ENCODE peak calls at places on chromosomes 4 and X, in ten cellular contexts. One of them, this sample, is unnamed.

GRCh38 chr4:90857081-90857820 is 730.1 kb downstream of the CCSER1 start:
- DNase-seq in aorta: no peak
- DNase-seq in NAMALWA: no peak
- DNase-seq in activated naive CD4-positive, alpha-beta T cell treated with anti-CD3 and anti-CD28 coated beads, Interleukin-2, amount 10 ng/mL, durations not matched to agents 7 days and 5 days: no peak
- DNase-seq in iPS DF 19.7: no peak
- DNase-seq in adipocyte: no peak
- DNase-seq in ELR: no peak
- DNase-seq in EL: no peak
- DNase-seq in uterus: no peak
- DNase-seq in activated naive CD8-positive, alpha-beta T cell treated with anti-CD3 and anti-CD28 coated beads for 36 hours: no peak
- DNase-seq in this sample: no peak

GRCh38 chrX:146424422-146424821 is 385.1 kb upstream of the CXorf51B start:
- DNase-seq in EL: no peak
- DNase-seq in activated naive CD8-positive, alpha-beta T cell treated with anti-CD3 and anti-CD28 coated beads for 36 hours: no peak
- DNase-seq in uterus: no peak
- DNase-seq in iPS DF 19.7: no peak
- DNase-seq in adipocyte: no peak
- DNase-seq in activated naive CD4-positive, alpha-beta T cell treated with anti-CD3 and anti-CD28 coated beads, Interleukin-2, amount 10 ng/mL, durations not matched to agents 7 days and 5 days: no peak
- DNase-seq in ELR: no peak
- DNase-seq in NAMALWA: no peak
- DNase-seq in aorta: no peak
- DNase-seq in this sample: no peak

GRCh38 chr4:78131403-78131802 is 74.3 kb downstream of the FRAS1 start:
- DNase-seq in NAMALWA: no peak
- DNase-seq in activated naive CD4-positive, alpha-beta T cell treated with anti-CD3 and anti-CD28 coated beads, Interleukin-2, amount 10 ng/mL, durations not matched to agents 7 days and 5 days: no peak
- DNase-seq in activated naive CD8-positive, alpha-beta T cell treated with anti-CD3 and anti-CD28 coated beads for 36 hours: no peak
- DNase-seq in ELR: no peak
- DNase-seq in uterus: no peak
- DNase-seq in iPS DF 19.7: no peak
- DNase-seq in adipocyte: peak; percentile 79
- DNase-seq in EL: no peak
- DNase-seq in aorta: no peak
- DNase-seq in this sample: no peak

GRCh38 chrX:119194631-119195030 is 41.5 kb upstream of the PGRMC1 start:
- DNase-seq in EL: peak; percentile 2
- DNase-seq in activated naive CD4-positive, alpha-beta T cell treated with anti-CD3 and anti-CD28 coated beads, Interleukin-2, amount 10 ng/mL, durations not matched to agents 7 days and 5 days: no peak
- DNase-seq in adipocyte: peak; percentile 22
- DNase-seq in ELR: peak; percentile 9
- DNase-seq in aorta: no peak
- DNase-seq in NAMALWA: peak; percentile 23
- DNase-seq in iPS DF 19.7: no peak
- DNase-seq in uterus: no peak
- DNase-seq in activated naive CD8-positive, alpha-beta T cell treated with anti-CD3 and anti-CD28 coated beads for 36 hours: no peak
- DNase-seq in this sample: peak; percentile 15

GRCh38 chr4:106676173-106676921 is 307.8 kb upstream of the GIMD1 start:
- DNase-seq in EL: peak; percentile 34
- DNase-seq in iPS DF 19.7: no peak
- DNase-seq in NAMALWA: no peak
- DNase-seq in adipocyte: peak; percentile 61
- DNase-seq in aorta: no peak
- DNase-seq in activated naive CD8-positive, alpha-beta T cell treated with anti-CD3 and anti-CD28 coated beads for 36 hours: no peak
- DNase-seq in activated naive CD4-positive, alpha-beta T cell treated with anti-CD3 and anti-CD28 coated beads, Interleukin-2, amount 10 ng/mL, durations not matched to agents 7 days and 5 days: no peak
- DNase-seq in uterus: no peak
- DNase-seq in ELR: peak; percentile 31
- DNase-seq in this sample: no peak

GRCh38 chrX:71095971-71096701 is 485 bp downstream of the FOXO4 start:
- DNase-seq in activated naive CD8-positive, alpha-beta T cell treated with anti-CD3 and anti-CD28 coated beads for 36 hours: no peak
- DNase-seq in aorta: peak; percentile 74
- DNase-seq in iPS DF 19.7: no peak
- DNase-seq in adipocyte: no peak
- DNase-seq in EL: peak; percentile 54
- DNase-seq in activated naive CD4-positive, alpha-beta T cell treated with anti-CD3 and anti-CD28 coated beads, Interleukin-2, amount 10 ng/mL, durations not matched to agents 7 days and 5 days: no peak
- DNase-seq in uterus: no peak
- DNase-seq in ELR: peak; percentile 49
- DNase-seq in NAMALWA: peak; percentile 50
- DNase-seq in this sample: peak; percentile 80

GRCh38 chr4:44016582-44017421 is 431.8 kb downstream of the KCTD8 start:
- DNase-seq in adipocyte: no peak
- DNase-seq in iPS DF 19.7: no peak
- DNase-seq in NAMALWA: no peak
- DNase-seq in ELR: peak; percentile 40
- DNase-seq in aorta: no peak
- DNase-seq in EL: no peak
- DNase-seq in uterus: no peak
- DNase-seq in activated naive CD8-positive, alpha-beta T cell treated with anti-CD3 and anti-CD28 coated beads for 36 hours: no peak
- DNase-seq in activated naive CD4-positive, alpha-beta T cell treated with anti-CD3 and anti-CD28 coated beads, Interleukin-2, amount 10 ng/mL, durations not matched to agents 7 days and 5 days: no peak
- DNase-seq in this sample: no peak

GRCh38 chr4:90357117-90357710 is 230.0 kb downstream of the CCSER1 start:
- DNase-seq in aorta: no peak
- DNase-seq in NAMALWA: peak; percentile 62
- DNase-seq in uterus: no peak
- DNase-seq in ELR: peak; percentile 42
- DNase-seq in activated naive CD4-positive, alpha-beta T cell treated with anti-CD3 and anti-CD28 coated beads, Interleukin-2, amount 10 ng/mL, durations not matched to agents 7 days and 5 days: no peak
- DNase-seq in activated naive CD8-positive, alpha-beta T cell treated with anti-CD3 and anti-CD28 coated beads for 36 hours: no peak
- DNase-seq in EL: peak; percentile 12
- DNase-seq in adipocyte: peak; percentile 83
- DNase-seq in iPS DF 19.7: peak; percentile 12
- DNase-seq in this sample: peak; percentile 10

GRCh38 chr4:10205223-10205622 is 88.6 kb upstream of the WDR1 start:
- DNase-seq in NAMALWA: peak; percentile 0
- DNase-seq in uterus: no peak
- DNase-seq in adipocyte: no peak
- DNase-seq in activated naive CD8-positive, alpha-beta T cell treated with anti-CD3 and anti-CD28 coated beads for 36 hours: no peak
- DNase-seq in iPS DF 19.7: no peak
- DNase-seq in activated naive CD4-positive, alpha-beta T cell treated with anti-CD3 and anti-CD28 coated beads, Interleukin-2, amount 10 ng/mL, durations not matched to agents 7 days and 5 days: no peak
- DNase-seq in aorta: no peak
- DNase-seq in EL: peak; percentile 65
- DNase-seq in ELR: peak; percentile 62
- DNase-seq in this sample: no peak

GRCh38 chrX:149950681-149951080 is 12.4 kb upstream of the EOLA2 start:
- DNase-seq in iPS DF 19.7: no peak
- DNase-seq in ELR: peak; percentile 63
- DNase-seq in activated naive CD4-positive, alpha-beta T cell treated with anti-CD3 and anti-CD28 coated beads, Interleukin-2, amount 10 ng/mL, durations not matched to agents 7 days and 5 days: peak; percentile 28
- DNase-seq in EL: peak; percentile 57
- DNase-seq in aorta: no peak
- DNase-seq in adipocyte: peak; percentile 75
- DNase-seq in uterus: no peak
- DNase-seq in NAMALWA: peak; percentile 37
- DNase-seq in activated naive CD8-positive, alpha-beta T cell treated with anti-CD3 and anti-CD28 coated beads for 36 hours: no peak
- DNase-seq in this sample: peak; percentile 49

GRCh38 chrX:133776072-133776471 is 209.3 kb downstream of the GPC3 start:
- DNase-seq in ELR: no peak
- DNase-seq in EL: peak; percentile 0
- DNase-seq in aorta: no peak
- DNase-seq in activated naive CD4-positive, alpha-beta T cell treated with anti-CD3 and anti-CD28 coated beads, Interleukin-2, amount 10 ng/mL, durations not matched to agents 7 days and 5 days: peak; percentile 54
- DNase-seq in iPS DF 19.7: no peak
- DNase-seq in adipocyte: peak; percentile 21
- DNase-seq in uterus: no peak
- DNase-seq in NAMALWA: peak; percentile 14
- DNase-seq in activated naive CD8-positive, alpha-beta T cell treated with anti-CD3 and anti-CD28 coated beads for 36 hours: peak; percentile 12
- DNase-seq in this sample: peak; percentile 25

GRCh38 chrX:25017667-25018247 is 2.0 kb upstream of the ARX start:
- DNase-seq in activated naive CD8-positive, alpha-beta T cell treated with anti-CD3 and anti-CD28 coated beads for 36 hours: no peak
- DNase-seq in EL: no peak
- DNase-seq in aorta: no peak
- DNase-seq in NAMALWA: no peak
- DNase-seq in iPS DF 19.7: no peak
- DNase-seq in activated naive CD4-positive, alpha-beta T cell treated with anti-CD3 and anti-CD28 coated beads, Interleukin-2, amount 10 ng/mL, durations not matched to agents 7 days and 5 days: no peak
- DNase-seq in ELR: no peak
- DNase-seq in adipocyte: no peak
- DNase-seq in uterus: no peak
- DNase-seq in this sample: peak; percentile 37

GRCh38 chr4:80732010-80732409 is 298.5 kb upstream of the BMP3 start:
- DNase-seq in adipocyte: peak; percentile 15
- DNase-seq in aorta: no peak
- DNase-seq in uterus: no peak
- DNase-seq in iPS DF 19.7: no peak
- DNase-seq in activated naive CD4-positive, alpha-beta T cell treated with anti-CD3 and anti-CD28 coated beads, Interleukin-2, amount 10 ng/mL, durations not matched to agents 7 days and 5 days: no peak
- DNase-seq in NAMALWA: no peak
- DNase-seq in ELR: peak; percentile 27
- DNase-seq in EL: peak; percentile 2
- DNase-seq in activated naive CD8-positive, alpha-beta T cell treated with anti-CD3 and anti-CD28 coated beads for 36 hours: no peak
- DNase-seq in this sample: no peak

GRCh38 chrX:21745756-21746155 is 12.2 kb downstream of the SMPX start:
- DNase-seq in activated naive CD4-positive, alpha-beta T cell treated with anti-CD3 and anti-CD28 coated beads, Interleukin-2, amount 10 ng/mL, durations not matched to agents 7 days and 5 days: peak; percentile 60
- DNase-seq in ELR: peak; percentile 46
- DNase-seq in aorta: no peak
- DNase-seq in activated naive CD8-positive, alpha-beta T cell treated with anti-CD3 and anti-CD28 coated beads for 36 hours: peak; percentile 15
- DNase-seq in EL: peak; percentile 12
- DNase-seq in adipocyte: peak; percentile 38
- DNase-seq in uterus: no peak
- DNase-seq in iPS DF 19.7: no peak
- DNase-seq in NAMALWA: peak; percentile 41
- DNase-seq in this sample: peak; percentile 53

GRCh38 chr4:73919691-73920090 is 50.5 kb downstream of the CXCL1 start:
- DNase-seq in uterus: no peak
- DNase-seq in activated naive CD8-positive, alpha-beta T cell treated with anti-CD3 and anti-CD28 coated beads for 36 hours: no peak
- DNase-seq in activated naive CD4-positive, alpha-beta T cell treated with anti-CD3 and anti-CD28 coated beads, Interleukin-2, amount 10 ng/mL, durations not matched to agents 7 days and 5 days: no peak
- DNase-seq in NAMALWA: no peak
- DNase-seq in ELR: peak; percentile 22
- DNase-seq in aorta: no peak
- DNase-seq in iPS DF 19.7: no peak
- DNase-seq in EL: peak; percentile 26
- DNase-seq in adipocyte: no peak
- DNase-seq in this sample: no peak

GRCh38 chr4:568351-568652 is 7.8 kb downstream of the TMEM271 start:
- DNase-seq in activated naive CD4-positive, alpha-beta T cell treated with anti-CD3 and anti-CD28 coated beads, Interleukin-2, amount 10 ng/mL, durations not matched to agents 7 days and 5 days: no peak
- DNase-seq in ELR: no peak
- DNase-seq in iPS DF 19.7: no peak
- DNase-seq in aorta: no peak
- DNase-seq in NAMALWA: no peak
- DNase-seq in uterus: no peak
- DNase-seq in EL: no peak
- DNase-seq in activated naive CD8-positive, alpha-beta T cell treated with anti-CD3 and anti-CD28 coated beads for 36 hours: no peak
- DNase-seq in adipocyte: no peak
- DNase-seq in this sample: no peak

GRCh38 chr4:138034871-138035270 is 207.3 kb downstream of the SLC7A11 start:
- DNase-seq in activated naive CD8-positive, alpha-beta T cell treated with anti-CD3 and anti-CD28 coated beads for 36 hours: no peak
- DNase-seq in aorta: no peak
- DNase-seq in EL: peak; percentile 52
- DNase-seq in NAMALWA: peak; percentile 3
- DNase-seq in uterus: no peak
- DNase-seq in adipocyte: peak; percentile 77
- DNase-seq in iPS DF 19.7: no peak
- DNase-seq in ELR: peak; percentile 90
- DNase-seq in activated naive CD4-positive, alpha-beta T cell treated with anti-CD3 and anti-CD28 coated beads, Interleukin-2, amount 10 ng/mL, durations not matched to agents 7 days and 5 days: no peak
- DNase-seq in this sample: no peak

GRCh38 chr4:124948976-124949597 is 236.6 kb upstream of the ANKRD50 start:
- DNase-seq in ELR: peak; percentile 49
- DNase-seq in aorta: no peak
- DNase-seq in NAMALWA: no peak
- DNase-seq in uterus: no peak
- DNase-seq in EL: peak; percentile 47
- DNase-seq in adipocyte: no peak
- DNase-seq in activated naive CD4-positive, alpha-beta T cell treated with anti-CD3 and anti-CD28 coated beads, Interleukin-2, amount 10 ng/mL, durations not matched to agents 7 days and 5 days: no peak
- DNase-seq in iPS DF 19.7: no peak
- DNase-seq in activated naive CD8-positive, alpha-beta T cell treated with anti-CD3 and anti-CD28 coated beads for 36 hours: no peak
- DNase-seq in this sample: no peak

GRCh38 chrX:48971325-48972213 is at the start of gene KCND1:
- DNase-seq in uterus: peak; percentile 46
- DNase-seq in aorta: peak; percentile 81
- DNase-seq in ELR: peak; percentile 66
- DNase-seq in activated naive CD4-positive, alpha-beta T cell treated with anti-CD3 and anti-CD28 coated beads, Interleukin-2, amount 10 ng/mL, durations not matched to agents 7 days and 5 days: peak; percentile 21
- DNase-seq in adipocyte: peak; percentile 36
- DNase-seq in activated naive CD8-positive, alpha-beta T cell treated with anti-CD3 and anti-CD28 coated beads for 36 hours: peak; percentile 4
- DNase-seq in EL: peak; percentile 75
- DNase-seq in NAMALWA: no peak
- DNase-seq in iPS DF 19.7: no peak
- DNase-seq in this sample: no peak

GRCh38 chr4:7867701-7868429 is 71.8 kb downstream of the AFAP1 start:
- DNase-seq in activated naive CD4-positive, alpha-beta T cell treated with anti-CD3 and anti-CD28 coated beads, Interleukin-2, amount 10 ng/mL, durations not matched to agents 7 days and 5 days: no peak
- DNase-seq in adipocyte: no peak
- DNase-seq in ELR: peak; percentile 50
- DNase-seq in activated naive CD8-positive, alpha-beta T cell treated with anti-CD3 and anti-CD28 coated beads for 36 hours: no peak
- DNase-seq in NAMALWA: no peak
- DNase-seq in iPS DF 19.7: no peak
- DNase-seq in uterus: no peak
- DNase-seq in EL: peak; percentile 51
- DNase-seq in aorta: no peak
- DNase-seq in this sample: no peak

GRCh38 chrX:49184294-49185061 is 1.7 kb downstream of the PRICKLE3 start:
- DNase-seq in NAMALWA: no peak
- DNase-seq in iPS DF 19.7: no peak
- DNase-seq in adipocyte: peak; percentile 94
- DNase-seq in ELR: peak; percentile 94
- DNase-seq in uterus: peak; percentile 95
- DNase-seq in EL: peak; percentile 91
- DNase-seq in activated naive CD8-positive, alpha-beta T cell treated with anti-CD3 and anti-CD28 coated beads for 36 hours: peak; percentile 56
- DNase-seq in aorta: peak; percentile 96
- DNase-seq in activated naive CD4-positive, alpha-beta T cell treated with anti-CD3 and anti-CD28 coated beads, Interleukin-2, amount 10 ng/mL, durations not matched to agents 7 days and 5 days: peak; percentile 58
- DNase-seq in this sample: peak; percentile 93

GRCh38 chr4:1041936-1042330 is 30.5 kb downstream of the FGFRL1 start:
- DNase-seq in activated naive CD4-positive, alpha-beta T cell treated with anti-CD3 and anti-CD28 coated beads, Interleukin-2, amount 10 ng/mL, durations not matched to agents 7 days and 5 days: no peak
- DNase-seq in uterus: no peak
- DNase-seq in NAMALWA: no peak
- DNase-seq in adipocyte: no peak
- DNase-seq in aorta: no peak
- DNase-seq in activated naive CD8-positive, alpha-beta T cell treated with anti-CD3 and anti-CD28 coated beads for 36 hours: no peak
- DNase-seq in iPS DF 19.7: no peak
- DNase-seq in ELR: no peak
- DNase-seq in EL: no peak
- DNase-seq in this sample: no peak

GRCh38 chrX:69136546-69137331 is 28.5 kb downstream of the PJA1 start:
- DNase-seq in ELR: no peak
- DNase-seq in uterus: peak; percentile 52
- DNase-seq in aorta: peak; percentile 81
- DNase-seq in adipocyte: peak; percentile 19
- DNase-seq in iPS DF 19.7: no peak
- DNase-seq in NAMALWA: no peak
- DNase-seq in activated naive CD4-positive, alpha-beta T cell treated with anti-CD3 and anti-CD28 coated beads, Interleukin-2, amount 10 ng/mL, durations not matched to agents 7 days and 5 days: no peak
- DNase-seq in EL: no peak
- DNase-seq in activated naive CD8-positive, alpha-beta T cell treated with anti-CD3 and anti-CD28 coated beads for 36 hours: no peak
- DNase-seq in this sample: no peak

GRCh38 chrX:154605566-154605965 is 13.5 kb downstream of the CTAG1B start:
- DNase-seq in NAMALWA: no peak
- DNase-seq in activated naive CD4-positive, alpha-beta T cell treated with anti-CD3 and anti-CD28 coated beads, Interleukin-2, amount 10 ng/mL, durations not matched to agents 7 days and 5 days: no peak
- DNase-seq in ELR: no peak
- DNase-seq in EL: no peak
- DNase-seq in uterus: no peak
- DNase-seq in aorta: no peak
- DNase-seq in iPS DF 19.7: no peak
- DNase-seq in activated naive CD8-positive, alpha-beta T cell treated with anti-CD3 and anti-CD28 coated beads for 36 hours: no peak
- DNase-seq in adipocyte: no peak
- DNase-seq in this sample: no peak

GRCh38 chr4:156556326-156556725 is 415.3 kb downstream of the PDGFC start:
- DNase-seq in ELR: peak; percentile 30
- DNase-seq in activated naive CD4-positive, alpha-beta T cell treated with anti-CD3 and anti-CD28 coated beads, Interleukin-2, amount 10 ng/mL, durations not matched to agents 7 days and 5 days: no peak
- DNase-seq in activated naive CD8-positive, alpha-beta T cell treated with anti-CD3 and anti-CD28 coated beads for 36 hours: no peak
- DNase-seq in NAMALWA: no peak
- DNase-seq in adipocyte: no peak
- DNase-seq in iPS DF 19.7: no peak
- DNase-seq in aorta: no peak
- DNase-seq in uterus: no peak
- DNase-seq in EL: no peak
- DNase-seq in this sample: no peak

GRCh38 chrX:72052415-72053090 is 79.2 kb downstream of the RTL5 start:
- DNase-seq in adipocyte: peak; percentile 40
- DNase-seq in NAMALWA: no peak
- DNase-seq in ELR: peak; percentile 29
- DNase-seq in aorta: no peak
- DNase-seq in activated naive CD8-positive, alpha-beta T cell treated with anti-CD3 and anti-CD28 coated beads for 36 hours: no peak
- DNase-seq in activated naive CD4-positive, alpha-beta T cell treated with anti-CD3 and anti-CD28 coated beads, Interleukin-2, amount 10 ng/mL, durations not matched to agents 7 days and 5 days: no peak
- DNase-seq in EL: no peak
- DNase-seq in iPS DF 19.7: peak; percentile 54
- DNase-seq in uterus: no peak
- DNase-seq in this sample: no peak

GRCh38 chr4:101593666-101594065 is 196.9 kb upstream of the BANK1 start:
- DNase-seq in ELR: peak; percentile 15
- DNase-seq in activated naive CD4-positive, alpha-beta T cell treated with anti-CD3 and anti-CD28 coated beads, Interleukin-2, amount 10 ng/mL, durations not matched to agents 7 days and 5 days: no peak
- DNase-seq in NAMALWA: no peak
- DNase-seq in adipocyte: no peak
- DNase-seq in activated naive CD8-positive, alpha-beta T cell treated with anti-CD3 and anti-CD28 coated beads for 36 hours: no peak
- DNase-seq in iPS DF 19.7: no peak
- DNase-seq in EL: no peak
- DNase-seq in uterus: no peak
- DNase-seq in aorta: no peak
- DNase-seq in this sample: no peak